ENCODE peak calls at places on chromosomes 7 and 10, in eight cellular contexts. One of them, this sample, is unnamed.
A peak's percentile ranks its signal among the peaks of the same experiment; 100 is the strongest.

GRCh38 chr10:16996530-16996964 is 133.1 kb downstream of the CUBN start:
- DNase-seq in colonic mucosa: no peak
- DNase-seq in ovary: no peak
- DNase-seq in heart right ventricle: no peak
- DNase-seq in psoas muscle: no peak
- DNase-seq in CD8-positive, alpha-beta T cell: no peak
- DNase-seq in left ventricle myocardium inferior: no peak
- DNase-seq in IMR-90: peak; percentile 36
- DNase-seq in this sample: peak; percentile 75

GRCh38 chr10:26781797-26782196 is 79.0 kb downstream of the ABI1 start:
- DNase-seq in colonic mucosa: no peak
- DNase-seq in ovary: no peak
- DNase-seq in heart right ventricle: no peak
- DNase-seq in psoas muscle: no peak
- DNase-seq in CD8-positive, alpha-beta T cell: no peak
- DNase-seq in left ventricle myocardium inferior: no peak
- DNase-seq in IMR-90: peak; percentile 38
- DNase-seq in this sample: no peak

GRCh38 chr10:77240042-77240619 is 397.5 kb downstream of the KCNMA1 start:
- DNase-seq in colonic mucosa: no peak
- DNase-seq in ovary: no peak
- DNase-seq in heart right ventricle: no peak
- DNase-seq in psoas muscle: no peak
- DNase-seq in CD8-positive, alpha-beta T cell: no peak
- DNase-seq in left ventricle myocardium inferior: no peak
- DNase-seq in IMR-90: peak; percentile 70
- DNase-seq in this sample: no peak

GRCh38 chr10:20494474-20494873 is 402.6 kb downstream of the NEBL start:
- DNase-seq in colonic mucosa: no peak
- DNase-seq in ovary: no peak
- DNase-seq in heart right ventricle: no peak
- DNase-seq in psoas muscle: no peak
- DNase-seq in CD8-positive, alpha-beta T cell: no peak
- DNase-seq in left ventricle myocardium inferior: no peak
- DNase-seq in IMR-90: no peak
- DNase-seq in this sample: peak; percentile 20

GRCh38 chr10:104336829-104337526 is 1.3 kb downstream of the ITPRIP start:
- DNase-seq in colonic mucosa: peak; percentile 21
- DNase-seq in ovary: no peak
- DNase-seq in heart right ventricle: no peak
- DNase-seq in psoas muscle: no peak
- DNase-seq in CD8-positive, alpha-beta T cell: no peak
- DNase-seq in left ventricle myocardium inferior: no peak
- DNase-seq in IMR-90: peak; percentile 80
- DNase-seq in this sample: peak; percentile 72

GRCh38 chr10:107025676-107026075 is 138.8 kb downstream of the SORCS1 start:
- DNase-seq in colonic mucosa: no peak
- DNase-seq in ovary: no peak
- DNase-seq in heart right ventricle: no peak
- DNase-seq in psoas muscle: no peak
- DNase-seq in CD8-positive, alpha-beta T cell: no peak
- DNase-seq in left ventricle myocardium inferior: no peak
- DNase-seq in IMR-90: no peak
- DNase-seq in this sample: no peak

GRCh38 chr7:154953006-154953684 is 49.8 kb downstream of the PAXIP1 start:
- DNase-seq in colonic mucosa: peak; percentile 65
- DNase-seq in ovary: peak; percentile 30
- DNase-seq in heart right ventricle: peak; percentile 54
- DNase-seq in psoas muscle: peak; percentile 55
- DNase-seq in CD8-positive, alpha-beta T cell: peak; percentile 73
- DNase-seq in left ventricle myocardium inferior: peak; percentile 36
- DNase-seq in IMR-90: peak; percentile 29
- DNase-seq in this sample: peak; percentile 54

GRCh38 chr10:70458329-70459060 is 17.0 kb upstream of the NODAL start:
- DNase-seq in colonic mucosa: peak; percentile 45
- DNase-seq in ovary: peak; percentile 83
- DNase-seq in heart right ventricle: peak; percentile 79
- DNase-seq in psoas muscle: peak; percentile 86
- DNase-seq in CD8-positive, alpha-beta T cell: no peak
- DNase-seq in left ventricle myocardium inferior: peak; percentile 71
- DNase-seq in IMR-90: peak; percentile 73
- DNase-seq in this sample: peak; percentile 82

GRCh38 chr7:12709731-12710502 is 22.5 kb downstream of the ARL4A start:
- DNase-seq in colonic mucosa: no peak
- DNase-seq in ovary: no peak
- DNase-seq in heart right ventricle: no peak
- DNase-seq in psoas muscle: no peak
- DNase-seq in CD8-positive, alpha-beta T cell: no peak
- DNase-seq in left ventricle myocardium inferior: no peak
- DNase-seq in IMR-90: peak; percentile 47
- DNase-seq in this sample: peak; percentile 80

DNA sequence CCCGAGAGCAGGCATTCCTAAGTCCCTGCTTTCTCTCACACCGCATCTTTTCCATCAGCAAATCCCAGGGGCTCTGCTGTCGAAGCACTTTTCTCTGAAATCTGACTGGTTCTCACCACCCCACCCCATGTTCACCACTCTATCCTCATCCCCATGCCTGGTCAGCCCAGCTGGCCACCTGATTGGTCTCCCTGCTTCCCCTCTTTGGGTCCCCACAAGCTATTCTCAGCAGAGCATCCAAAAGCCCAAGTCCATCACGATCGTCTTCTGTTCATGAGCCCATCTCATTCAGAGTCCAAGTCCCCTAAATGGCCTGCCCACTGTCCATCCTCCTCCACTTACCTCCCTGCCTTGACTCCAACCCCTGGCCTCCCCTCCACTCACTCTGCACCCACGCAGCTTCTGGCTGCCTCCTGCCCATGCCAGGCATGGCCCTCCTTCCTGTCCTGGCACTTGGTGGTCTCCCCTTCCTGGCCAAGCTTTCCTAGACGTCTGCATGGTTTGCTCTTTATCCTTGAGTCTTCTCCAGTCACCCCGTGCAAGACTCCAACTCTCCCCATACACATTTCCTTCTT is 1.6 kb upstream of the PPP2R2D start:
- DNase-seq in colonic mucosa: no peak
- DNase-seq in ovary: no peak
- DNase-seq in heart right ventricle: no peak
- DNase-seq in psoas muscle: no peak
- DNase-seq in CD8-positive, alpha-beta T cell: no peak
- DNase-seq in left ventricle myocardium inferior: no peak
- DNase-seq in IMR-90: no peak
- DNase-seq in this sample: no peak
- H3K4me1 ChIP-seq in colonic mucosa: peaks cover 8% of the 10 kb centered on the region
- H3K4me1 ChIP-seq in ovary: peaks cover 13% of the 10 kb centered on the region
- H3K4me1 ChIP-seq in heart right ventricle: peaks cover 23% of the 10 kb centered on the region
- H3K4me1 ChIP-seq in psoas muscle: peaks cover 21% of the 10 kb centered on the region
- H3K4me1 ChIP-seq in CD8-positive, alpha-beta T cell: peaks cover 42% of the 10 kb centered on the region
- H3K4me1 ChIP-seq in left ventricle myocardium inferior: peaks cover 44% of the 10 kb centered on the region
- H3K4me1 ChIP-seq in IMR-90: peaks cover 4% of the 10 kb centered on the region
- H3K4me1 ChIP-seq in this sample: peaks cover 3% of the 10 kb centered on the region

DNA sequence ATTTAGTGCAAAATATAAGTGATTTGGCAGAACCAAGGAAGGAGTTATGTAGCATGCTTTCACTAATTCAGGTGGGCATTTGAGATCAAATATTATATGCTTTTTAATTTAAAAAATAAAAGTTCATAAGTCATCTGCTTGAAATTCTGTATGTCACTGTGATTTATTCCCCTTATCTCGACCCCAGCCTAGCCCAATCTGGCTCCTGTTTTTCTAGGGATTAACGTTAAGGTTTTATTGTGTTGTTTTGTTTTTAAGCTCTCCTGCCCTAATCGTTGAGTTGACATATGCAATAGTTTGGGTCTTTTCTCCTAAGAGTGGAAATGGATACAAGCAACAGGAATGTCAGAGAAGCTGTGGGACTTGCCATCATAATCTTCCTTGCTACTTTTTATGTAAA is 42.6 kb downstream of the WIPF3 start:
- DNase-seq in colonic mucosa: no peak
- DNase-seq in ovary: no peak
- DNase-seq in heart right ventricle: no peak
- DNase-seq in psoas muscle: no peak
- DNase-seq in CD8-positive, alpha-beta T cell: no peak
- DNase-seq in left ventricle myocardium inferior: no peak
- DNase-seq in IMR-90: no peak
- DNase-seq in this sample: no peak
- H3K27me3 ChIP-seq in colonic mucosa: no peaks in the 10 kb centered on the region
- H3K27me3 ChIP-seq in ovary: no peaks in the 10 kb centered on the region
- H3K27me3 ChIP-seq in heart right ventricle: no peaks in the 10 kb centered on the region
- H3K27me3 ChIP-seq in psoas muscle: no peaks in the 10 kb centered on the region
- H3K27me3 ChIP-seq in CD8-positive, alpha-beta T cell: no peaks in the 10 kb centered on the region
- H3K27me3 ChIP-seq in left ventricle myocardium inferior: no peaks in the 10 kb centered on the region
- H3K27me3 ChIP-seq in IMR-90: peaks cover 6% of the 10 kb centered on the region
- H3K27me3 ChIP-seq in this sample: peaks cover 2% of the 10 kb centered on the region

GRCh38 chr7:92694211-92694610 is 104.0 kb upstream of the FAM133B start:
- DNase-seq in colonic mucosa: no peak
- DNase-seq in ovary: no peak
- DNase-seq in heart right ventricle: no peak
- DNase-seq in psoas muscle: no peak
- DNase-seq in CD8-positive, alpha-beta T cell: no peak
- DNase-seq in left ventricle myocardium inferior: no peak
- DNase-seq in IMR-90: no peak
- DNase-seq in this sample: no peak

GRCh38 chr7:92697012-92697411 is 106.8 kb upstream of the FAM133B start:
- DNase-seq in colonic mucosa: no peak
- DNase-seq in ovary: no peak
- DNase-seq in heart right ventricle: no peak
- DNase-seq in psoas muscle: no peak
- DNase-seq in CD8-positive, alpha-beta T cell: no peak
- DNase-seq in left ventricle myocardium inferior: no peak
- DNase-seq in IMR-90: no peak
- DNase-seq in this sample: peak; percentile 28

GRCh38 chr7:92697414-92697813 is 107.2 kb upstream of the FAM133B start:
- DNase-seq in colonic mucosa: no peak
- DNase-seq in ovary: no peak
- DNase-seq in heart right ventricle: no peak
- DNase-seq in psoas muscle: no peak
- DNase-seq in CD8-positive, alpha-beta T cell: no peak
- DNase-seq in left ventricle myocardium inferior: no peak
- DNase-seq in IMR-90: no peak
- DNase-seq in this sample: peak; percentile 46

GRCh38 chr7:92696584-92696983 is 106.4 kb upstream of the FAM133B start:
- DNase-seq in colonic mucosa: no peak
- DNase-seq in ovary: no peak
- DNase-seq in heart right ventricle: no peak
- DNase-seq in psoas muscle: no peak
- DNase-seq in CD8-positive, alpha-beta T cell: no peak
- DNase-seq in left ventricle myocardium inferior: no peak
- DNase-seq in IMR-90: no peak
- DNase-seq in this sample: no peak

GRCh38 chr7:92695308-92696261 is 105.4 kb upstream of the FAM133B start:
- DNase-seq in colonic mucosa: peak; percentile 95
- DNase-seq in ovary: peak; percentile 44
- DNase-seq in heart right ventricle: peak; percentile 31
- DNase-seq in psoas muscle: peak; percentile 13
- DNase-seq in CD8-positive, alpha-beta T cell: no peak
- DNase-seq in left ventricle myocardium inferior: peak; percentile 23
- DNase-seq in IMR-90: peak; percentile 90
- DNase-seq in this sample: peak; percentile 94
- H3K4me1 ChIP-seq in colonic mucosa: peaks cover 10% of the 10 kb centered on the region
- H3K4me1 ChIP-seq in ovary: peaks cover 5% of the 10 kb centered on the region
- H3K4me1 ChIP-seq in heart right ventricle: peaks cover 40% of the 10 kb centered on the region
- H3K4me1 ChIP-seq in psoas muscle: no peaks in the 10 kb centered on the region
- H3K4me1 ChIP-seq in CD8-positive, alpha-beta T cell: peaks cover 11% of the 10 kb centered on the region
- H3K4me1 ChIP-seq in left ventricle myocardium inferior: peaks cover 64% of the 10 kb centered on the region
- H3K4me1 ChIP-seq in IMR-90: peaks cover 17% of the 10 kb centered on the region
- H3K4me1 ChIP-seq in this sample: peaks cover 26% of the 10 kb centered on the region

GRCh38 chr10:42975558-42976352 is 101.1 kb upstream of the RET start:
- DNase-seq in colonic mucosa: no peak
- DNase-seq in ovary: no peak
- DNase-seq in heart right ventricle: peak; percentile 2
- DNase-seq in psoas muscle: no peak
- DNase-seq in CD8-positive, alpha-beta T cell: peak; percentile 40
- DNase-seq in left ventricle myocardium inferior: no peak
- DNase-seq in IMR-90: no peak
- DNase-seq in this sample: no peak
- H3K27me3 ChIP-seq in colonic mucosa: no peaks in the 10 kb centered on the region
- H3K27me3 ChIP-seq in ovary: no peaks in the 10 kb centered on the region
- H3K27me3 ChIP-seq in heart right ventricle: peaks cover 6% of the 10 kb centered on the region
- H3K27me3 ChIP-seq in psoas muscle: no peaks in the 10 kb centered on the region
- H3K27me3 ChIP-seq in CD8-positive, alpha-beta T cell: no peaks in the 10 kb centered on the region
- H3K27me3 ChIP-seq in left ventricle myocardium inferior: peaks cover 18% of the 10 kb centered on the region
- H3K27me3 ChIP-seq in IMR-90: peaks cover 4% of the 10 kb centered on the region
- H3K27me3 ChIP-seq in this sample: no peaks in the 10 kb centered on the region

DNA sequence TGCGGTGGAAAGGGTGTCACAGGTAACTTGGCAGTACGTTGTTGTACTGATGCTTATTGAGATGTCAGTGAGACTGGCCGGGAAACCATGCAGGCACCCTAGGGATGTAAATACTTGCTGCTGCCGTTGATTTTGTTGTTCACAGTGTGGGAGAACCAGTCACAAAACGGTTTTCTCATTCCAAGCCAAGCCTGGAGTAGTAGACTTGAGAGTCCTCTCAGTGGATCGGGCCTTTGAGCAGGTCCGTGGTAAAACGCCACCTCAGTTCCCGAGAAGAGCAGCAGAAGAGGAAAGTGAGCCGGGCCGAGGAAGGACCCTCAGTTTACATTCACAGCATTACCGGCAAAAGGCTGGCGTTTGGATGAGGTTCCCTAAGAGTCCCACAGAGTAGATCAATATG is 1.1 kb downstream of the JAKMIP3 start:
- DNase-seq in colonic mucosa: no peak
- DNase-seq in ovary: no peak
- DNase-seq in heart right ventricle: no peak
- DNase-seq in psoas muscle: no peak
- DNase-seq in CD8-positive, alpha-beta T cell: no peak
- DNase-seq in left ventricle myocardium inferior: no peak
- DNase-seq in IMR-90: no peak
- DNase-seq in this sample: no peak
- H3K4me1 ChIP-seq in colonic mucosa: peaks cover 3% of the 10 kb centered on the region
- H3K4me1 ChIP-seq in ovary: peaks cover 1% of the 10 kb centered on the region
- H3K4me1 ChIP-seq in heart right ventricle: peaks cover 12% of the 10 kb centered on the region
- H3K4me1 ChIP-seq in psoas muscle: peaks cover 4% of the 10 kb centered on the region
- H3K4me1 ChIP-seq in CD8-positive, alpha-beta T cell: no peaks in the 10 kb centered on the region
- H3K4me1 ChIP-seq in left ventricle myocardium inferior: peaks cover 34% of the 10 kb centered on the region
- H3K4me1 ChIP-seq in IMR-90: peaks cover 6% of the 10 kb centered on the region
- H3K4me1 ChIP-seq in this sample: no peaks in the 10 kb centered on the region

GRCh38 chr7:156654511-156655231 is 14.1 kb downstream of the RNF32 start:
- DNase-seq in colonic mucosa: no peak
- DNase-seq in ovary: no peak
- DNase-seq in heart right ventricle: no peak
- DNase-seq in psoas muscle: no peak
- DNase-seq in CD8-positive, alpha-beta T cell: no peak
- DNase-seq in left ventricle myocardium inferior: no peak
- DNase-seq in IMR-90: no peak
- DNase-seq in this sample: no peak
- H3K27me3 ChIP-seq in colonic mucosa: no peaks in the 10 kb centered on the region
- H3K27me3 ChIP-seq in ovary: no peaks in the 10 kb centered on the region
- H3K27me3 ChIP-seq in heart right ventricle: peaks cover 79% of the 10 kb centered on the region
- H3K27me3 ChIP-seq in psoas muscle: no peaks in the 10 kb centered on the region
- H3K27me3 ChIP-seq in CD8-positive, alpha-beta T cell: no peaks in the 10 kb centered on the region
- H3K27me3 ChIP-seq in left ventricle myocardium inferior: peaks cover 65% of the 10 kb centered on the region
- H3K27me3 ChIP-seq in IMR-90: no peaks in the 10 kb centered on the region
- H3K27me3 ChIP-seq in this sample: no peaks in the 10 kb centered on the region

This sample was measured in fibroblast of lung.